ENCODE peak calls at places on chromosomes 12 and 14, in five cellular contexts. E is HTR-8/SVneo; A is stimulated activated CD8-positive, alpha-beta memory T cell treated with anti-CD3 and anti-CD28 coated beads, Interleukin-4, amount 100 ng/mL, for 48 hours; B is HFFc6; C is neuronal stem cell. N is an unnamed sample.

GRCh38 chr12:6613015-6613775 is 6.0 kb upstream of the CHD4 start:
- DNase-seq in E (no peak), A (no peak), B (peak), C (peak), N (peak)

GRCh38 chr12:42790761-42791151 is 201.2 kb upstream of the PRICKLE1 start:
- DNase-seq in E (peak), A (no peak), B (peak), C (no peak), N (peak)

GRCh38 chr14:24965934-24966593 is 83.9 kb downstream of the STXBP6 start:
- DNase-seq in E (peak), A (no peak), B (peak), C (peak), N (peak)

GRCh38 chr12:128534906-128535305 is 267.9 kb downstream of the TMEM132C start:
- DNase-seq in E (no peak), A (no peak), B (no peak), C (no peak), N (no peak)

GRCh38 chr14:37142835-37143499 is 29.4 kb downstream of the SLC25A21 start:
- DNase-seq in E (peak), A (no peak), B (peak), C (no peak), N (peak)

GRCh38 chr12:123850246-123851134 is 88.4 kb downstream of the DNAH10 start:
- DNase-seq in E (no peak), A (no peak), B (no peak), C (no peak), N (no peak)

GRCh38 chr14:105168496-105168978 is at the start of gene JAG2:
- DNase-seq in E (peak), A (peak), B (no peak), C (peak), N (peak)

GRCh38 chr12:122880668-122881067 is 15.3 kb downstream of the VPS37B start:
- DNase-seq in E (no peak), A (no peak), B (peak), C (no peak), N (peak)

GRCh38 chr14:80264698-80265097 is 53.4 kb upstream of the DIO2 start:
- DNase-seq in E (no peak), A (no peak), B (no peak), C (no peak), N (no peak)

GRCh38 chr14:94021416-94022157 is 4.6 kb upstream of the OTUB2 start:
- DNase-seq in E (no peak), A (peak), B (no peak), C (no peak), N (no peak)

GRCh38 chr14:97298775-97299174 is 501.6 kb downstream of the VRK1 start:
- DNase-seq in E (no peak), A (no peak), B (no peak), C (no peak), N (no peak)

N was measured in EL.